ENCODE peak calls at places on chromosomes 13 and 19, in four cellular contexts. One of them, this sample, is unnamed.

GRCh38 chr13:113073942-113074341 is 31.6 kb upstream of the F7 start:
- DNase-seq in H1: no peak
- DNase-seq in HepG2: no peak
- DNase-seq in K562: no peak
- DNase-seq in this sample: no peak

GRCh38 chr19:48481846-48482639 is 12.9 kb downstream of the CYTH2 start:
- DNase-seq in K562: no peak
- DNase-seq in H1: no peak
- DNase-seq in HepG2: no peak
- DNase-seq in this sample: no peak

GRCh38 chr13:111328803-111329410 is 8.5 kb downstream of the TEX29 start:
- DNase-seq in K562: no peak
- DNase-seq in HepG2: no peak
- DNase-seq in H1: no peak
- DNase-seq in this sample: no peak

GRCh38 chr19:48746738-48747575 is at the start of gene IZUMO1:
- DNase-seq in H1: no peak
- DNase-seq in K562: peak
- DNase-seq in HepG2: no peak
- DNase-seq in this sample: no peak

GRCh38 chr19:55483681-55484361 is 1.2 kb upstream of the NAT14 start:
- DNase-seq in H1: no peak
- DNase-seq in K562: no peak
- DNase-seq in HepG2: no peak
- DNase-seq in this sample: no peak

GRCh38 chr13:75256922-75257321 is 225.0 kb downstream of the TBC1D4 start:
- DNase-seq in HepG2: peak
- DNase-seq in K562: no peak
- DNase-seq in H1: no peak
- DNase-seq in this sample: no peak

GRCh38 chr13:57583529-57583928 is 48.0 kb upstream of the PCDH17 start:
- DNase-seq in HepG2: no peak
- DNase-seq in K562: no peak
- DNase-seq in H1: no peak
- DNase-seq in this sample: no peak

GRCh38 chr19:8355631-8356402 is 8.1 kb upstream of the ANGPTL4 start:
- DNase-seq in H1: no peak
- DNase-seq in HepG2: peak
- DNase-seq in K562: peak
- DNase-seq in this sample: no peak

GRCh38 chr19:4327252-4327876 is 11.3 kb downstream of the STAP2 start:
- DNase-seq in K562: peak
- DNase-seq in H1: peak
- DNase-seq in HepG2: no peak
- DNase-seq in this sample: no peak

GRCh38 chr13:38662362-38662761 is 24.5 kb upstream of the FREM2 start:
- DNase-seq in HepG2: no peak
- DNase-seq in H1: no peak
- DNase-seq in K562: no peak
- DNase-seq in this sample: no peak

GRCh38 chr13:57630661-57631606 is 610 bp upstream of the PCDH17 start:
- DNase-seq in H1: no peak
- DNase-seq in HepG2: no peak
- DNase-seq in K562: no peak
- DNase-seq in this sample: no peak

GRCh38 chr19:56822755-56823154 is 17.8 kb downstream of the PEG3 start:
- DNase-seq in HepG2: no peak
- DNase-seq in K562: no peak
- DNase-seq in H1: no peak
- DNase-seq in this sample: no peak

GRCh38 chr19:56821675-56822074 is 18.9 kb downstream of the PEG3 start:
- DNase-seq in K562: no peak
- DNase-seq in HepG2: no peak
- DNase-seq in H1: no peak
- DNase-seq in this sample: no peak

GRCh38 chr19:56821209-56821608 is 19.3 kb downstream of the PEG3 start:
- DNase-seq in H1: no peak
- DNase-seq in HepG2: no peak
- DNase-seq in K562: no peak
- DNase-seq in this sample: no peak

GRCh38 chr19:56823956-56824355 is 16.6 kb downstream of the PEG3 start:
- DNase-seq in H1: no peak
- DNase-seq in K562: no peak
- DNase-seq in HepG2: no peak
- DNase-seq in this sample: no peak

DNA sequence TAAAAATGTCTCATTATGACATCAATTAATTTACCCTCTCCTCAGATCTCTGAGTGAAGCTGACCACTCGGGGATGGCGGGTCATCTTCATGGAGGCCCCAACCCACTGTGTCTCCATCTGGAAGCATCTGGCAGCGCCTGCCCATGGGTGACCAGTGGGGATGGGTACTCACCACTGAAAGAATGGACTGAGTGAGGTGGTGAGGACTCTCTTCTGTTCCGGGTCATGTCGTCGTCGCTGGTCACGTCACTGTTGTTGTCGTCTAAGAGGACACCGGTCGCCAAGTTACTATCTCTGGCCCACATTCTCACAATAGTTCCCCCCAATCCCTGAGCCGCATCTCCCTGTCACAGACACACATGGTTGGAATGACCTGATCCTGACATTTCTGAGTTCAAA is 17.1 kb downstream of the PEG3 start:
- DNase-seq in H1: no peak
- DNase-seq in K562: no peak
- DNase-seq in HepG2: no peak
- DNase-seq in this sample: no peak
- TF ChIP-seq POLR2A in H1: no peak
- TF ChIP-seq POLR2A in K562: no peak
- TF ChIP-seq POLR2A in HepG2: no peak
- TF ChIP-seq POLR2A in this sample: no peak

GRCh38 chr13:97432917-97433726 is 847 bp upstream of the RAP2A start:
- DNase-seq in K562: peak
- DNase-seq in H1: peak
- DNase-seq in HepG2: peak
- DNase-seq in this sample: peak

GRCh38 chr13:97435297-97435682 is 1.3 kb downstream of the RAP2A start:
- DNase-seq in HepG2: no peak
- DNase-seq in H1: no peak
- DNase-seq in K562: no peak
- DNase-seq in this sample: no peak

GRCh38 chr13:97434417-97435296 is 688 bp downstream of the RAP2A start:
- DNase-seq in H1: no peak
- DNase-seq in HepG2: no peak
- DNase-seq in K562: no peak
- DNase-seq in this sample: no peak

GRCh38 chr13:97432232-97432916 is 1.6 kb upstream of the RAP2A start:
- DNase-seq in H1: no peak
- DNase-seq in HepG2: no peak
- DNase-seq in K562: no peak
- DNase-seq in this sample: no peak

DNA sequence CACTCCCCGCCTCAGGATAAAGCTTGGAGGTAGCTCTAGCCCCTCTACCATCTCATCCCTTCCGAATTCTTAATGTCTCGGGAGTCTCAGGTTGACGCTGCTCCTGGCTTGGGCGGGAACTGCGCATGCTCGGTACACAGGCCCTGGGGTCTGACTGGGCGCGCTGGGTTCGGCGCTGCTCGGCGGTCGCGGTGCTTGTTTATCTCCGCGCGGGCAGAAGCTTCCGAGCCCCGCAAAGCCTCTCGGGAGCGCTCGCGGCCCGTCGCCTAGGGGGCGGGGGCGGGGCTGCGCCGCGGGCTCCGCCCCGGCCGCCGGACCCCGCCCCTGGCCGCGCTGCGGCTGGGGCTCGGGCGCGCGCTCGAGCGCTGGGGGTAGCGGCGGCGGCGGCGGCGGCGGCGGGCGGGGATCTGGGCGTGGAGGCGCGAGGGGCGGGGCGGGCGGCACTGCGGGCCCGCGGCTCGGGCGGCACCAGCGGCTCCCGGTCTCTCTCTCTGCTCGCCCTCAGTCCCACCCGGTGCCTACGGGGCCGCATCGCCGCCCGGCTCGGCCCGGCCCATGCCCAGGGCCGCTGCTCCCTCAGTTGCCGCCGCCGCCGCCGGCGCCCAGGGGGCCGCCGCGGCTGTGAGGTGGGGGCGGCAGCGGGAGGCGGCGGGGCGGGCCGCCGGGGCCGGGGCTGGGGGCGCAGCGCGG is at the start of gene RAP2A:
- DNase-seq in K562: peak
- DNase-seq in HepG2: peak
- DNase-seq in H1: peak
- DNase-seq in this sample: peak
- TF ChIP-seq POLR2AphosphoS5 in K562: no peak
- TF ChIP-seq POLR2AphosphoS5 in HepG2: peak
- TF ChIP-seq POLR2AphosphoS5 in H1: peak
- TF ChIP-seq POLR2AphosphoS5 in this sample: no peak

DNA sequence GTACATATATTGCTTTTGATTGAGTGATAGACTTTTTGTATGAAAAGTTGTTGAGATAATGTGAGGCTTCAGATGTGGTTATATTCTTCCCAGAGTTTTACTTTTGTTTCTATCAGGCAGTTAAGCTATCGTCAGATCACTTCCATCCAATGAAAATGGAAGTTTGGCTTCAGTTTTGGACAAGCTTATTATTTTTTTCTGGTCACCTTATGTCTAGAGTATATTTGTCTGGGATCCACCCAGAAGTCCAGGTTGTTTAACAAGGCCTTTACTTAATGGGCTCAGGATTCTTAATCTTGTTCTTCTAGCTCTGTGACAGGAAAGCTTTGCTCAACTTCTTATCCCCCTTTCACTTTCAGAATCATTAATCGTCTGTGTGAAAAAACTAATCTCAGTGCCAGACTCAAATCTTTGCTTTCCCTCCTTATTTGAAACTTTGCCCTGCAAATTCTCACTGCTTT is 150.9 kb downstream of the PDS5B start:
- DNase-seq in HepG2: no peak
- DNase-seq in H1: no peak
- DNase-seq in K562: no peak
- DNase-seq in this sample: no peak
- TF ChIP-seq TAF1 in HepG2: no peak
- TF ChIP-seq TAF1 in H1: no peak
- TF ChIP-seq TAF1 in K562: no peak
- TF ChIP-seq TAF1 in this sample: no peak

GRCh38 chr19:35081201-35081600 is 34.4 kb upstream of the FXYD3 start:
- DNase-seq in K562: no peak
- DNase-seq in HepG2: no peak
- DNase-seq in H1: no peak
- DNase-seq in this sample: no peak

GRCh38 chr19:35078807-35079206 is 36.8 kb upstream of the FXYD3 start:
- DNase-seq in H1: no peak
- DNase-seq in HepG2: no peak
- DNase-seq in K562: no peak
- DNase-seq in this sample: no peak

GRCh38 chr19:35080613-35081170 is 34.9 kb upstream of the FXYD3 start:
- DNase-seq in H1: no peak
- DNase-seq in K562: no peak
- DNase-seq in HepG2: no peak
- DNase-seq in this sample: no peak

GRCh38 chr19:35077411-35078223 is 36.1 kb downstream of the HPN start:
- DNase-seq in HepG2: no peak
- DNase-seq in K562: no peak
- DNase-seq in H1: no peak
- DNase-seq in this sample: no peak

DNA sequence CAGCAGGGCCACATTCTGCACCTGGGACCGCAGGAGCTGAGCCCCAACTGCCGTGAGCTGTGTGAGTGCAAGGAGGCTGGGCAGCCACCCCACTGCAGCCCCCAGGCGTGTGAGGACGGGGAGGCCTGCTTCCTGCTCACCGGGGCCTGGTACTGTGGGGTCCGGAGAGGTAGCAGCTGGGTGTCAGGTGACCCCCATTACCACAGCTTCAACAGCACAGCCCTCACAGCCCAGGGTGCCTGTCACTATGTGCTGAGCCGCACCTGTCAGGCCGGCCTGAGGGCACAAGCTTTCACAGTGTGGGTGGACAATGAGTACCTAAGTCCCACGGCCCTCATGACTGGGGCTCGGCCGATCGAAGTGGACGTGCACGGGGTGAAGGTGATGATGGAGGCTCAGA is 35.8 kb upstream of the FXYD3 start:
- DNase-seq in HepG2: no peak
- DNase-seq in H1: no peak
- DNase-seq in K562: no peak
- DNase-seq in this sample: no peak
- TF ChIP-seq POLR2A in HepG2: no peak
- TF ChIP-seq POLR2A in H1: no peak
- TF ChIP-seq POLR2A in K562: no peak
- TF ChIP-seq POLR2A in this sample: no peak

DNA sequence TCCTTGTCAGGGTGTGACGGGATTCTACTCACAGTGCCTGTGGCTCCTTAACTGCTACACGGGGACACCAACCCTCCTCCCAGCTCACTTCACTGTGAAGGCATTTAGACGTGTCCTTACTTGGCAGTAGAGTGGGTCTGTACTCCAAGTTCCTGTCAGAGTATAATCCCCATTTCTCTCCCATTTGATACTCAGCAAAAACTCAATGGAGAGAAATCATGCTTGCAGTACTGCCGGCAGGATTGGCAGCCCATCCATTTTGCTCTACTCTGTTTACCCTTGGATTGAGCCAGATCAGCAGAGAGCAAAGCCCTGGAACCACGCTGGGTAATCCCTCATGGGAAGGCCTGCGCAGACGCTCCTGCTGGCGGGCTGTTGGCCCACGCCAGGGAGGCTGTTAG is 28.9 kb downstream of the ARL11 start:
- DNase-seq in HepG2: no peak
- DNase-seq in H1: no peak
- DNase-seq in K562: no peak
- DNase-seq in this sample: no peak
- TF ChIP-seq POLR2AphosphoS5 in HepG2: no peak
- TF ChIP-seq POLR2AphosphoS5 in H1: no peak
- TF ChIP-seq POLR2AphosphoS5 in K562: no peak
- TF ChIP-seq POLR2AphosphoS5 in this sample: no peak

DNA sequence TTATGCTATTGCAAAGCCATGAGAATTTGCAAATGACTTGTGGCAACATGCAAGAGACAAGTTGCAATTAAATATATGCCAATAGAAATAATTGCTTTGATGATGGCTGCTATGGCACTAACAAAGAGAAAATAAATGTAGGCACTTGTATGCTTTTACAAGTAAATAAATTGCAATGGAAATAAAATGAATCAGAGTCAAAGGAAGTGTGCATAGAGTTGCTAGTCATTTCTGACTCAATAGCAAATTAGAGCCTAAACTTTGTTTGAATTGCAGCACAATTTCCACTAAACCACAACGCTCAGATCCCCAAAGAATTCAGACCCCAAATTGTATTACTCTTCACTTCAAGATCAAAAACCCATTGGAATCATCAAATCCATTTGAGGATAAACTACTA is 792.1 kb upstream of the ARGLU1 start:
- DNase-seq in H1: no peak
- DNase-seq in HepG2: no peak
- DNase-seq in K562: no peak
- DNase-seq in this sample: no peak
- TF ChIP-seq TAF1 in H1: no peak
- TF ChIP-seq TAF1 in HepG2: no peak
- TF ChIP-seq TAF1 in K562: no peak
- TF ChIP-seq TAF1 in this sample: no peak

GRCh38 chr19:46471116-46471733 is at the start of gene PNMA8A:
- DNase-seq in HepG2: no peak
- DNase-seq in H1: peak
- DNase-seq in K562: peak
- DNase-seq in this sample: no peak
- TF ChIP-seq POLR2A in HepG2: no peak
- TF ChIP-seq POLR2A in H1: no peak
- TF ChIP-seq POLR2A in K562: peak
- TF ChIP-seq POLR2A in this sample: no peak

This sample was measured in GM12891.